ENCODE peak calls at places on chromosomes 3 and 15, in seven cellular contexts. T is EH; N is amygdala; Y is stimulated activated CD4-positive, alpha-beta T cell treated with anti-CD3 and anti-CD28 coated beads, Interleukin-4, amount 100 ng/mL, for 48 hours; S is A549; M is A673; K is neuronal stem cell. B is an unnamed sample.
A peak's percentile ranks its signal among the peaks of the same experiment; 100 is the strongest.

GRCh38 chr3:178078933-178079332 is 457.3 kb upstream of the KCNMB2 start:
- DNase-seq in T (peak; percentile 69), N (no peak), Y (no peak), S (no peak), M (no peak), K (no peak), B (no peak)

GRCh38 chr3:177944228-177944661 is 592.0 kb upstream of the KCNMB2 start:
- DNase-seq in T (peak; percentile 23), N (no peak), Y (no peak), S (no peak), M (peak; percentile 72), K (no peak), B (peak; percentile 41)

GRCh38 chr3:73624363-73625123 is at the start of gene PDZRN3:
- DNase-seq in T (peak; percentile 84), N (no peak), Y (no peak), S (no peak), M (peak; percentile 11), K (peak; percentile 69), B (no peak)

GRCh38 chr3:117874028-117874765 is 1160.4 kb downstream of the IGSF11 start:
- DNase-seq in T (no peak), N (no peak), Y (no peak), S (no peak), M (peak; percentile 29), K (no peak), B (no peak)

GRCh38 chr3:51673802-51674654 is 3.0 kb downstream of the TEX264 start:
- DNase-seq in T (no peak), N (no peak), Y (no peak), S (no peak), M (no peak), K (no peak), B (no peak)

GRCh38 chr15:80464952-80465645 is 60.9 kb downstream of the ARNT2 start:
- DNase-seq in T (peak; percentile 33), N (no peak), Y (no peak), S (no peak), M (no peak), K (no peak), B (no peak)

GRCh38 chr15:87610366-87610765 is 646.2 kb downstream of the NTRK3 start:
- DNase-seq in T (no peak), N (no peak), Y (no peak), S (no peak), M (no peak), K (no peak), B (no peak)

GRCh38 chr3:122576174-122576940 is 1.1 kb upstream of the PARP15 start:
- DNase-seq in T (no peak), N (no peak), Y (no peak), S (no peak), M (no peak), K (no peak), B (peak; percentile 34)

GRCh38 chr15:101003076-101003475 is 83.9 kb downstream of the LRRK1 start:
- DNase-seq in T (no peak), N (no peak), Y (no peak), S (no peak), M (no peak), K (no peak), B (peak; percentile 49)

GRCh38 chr15:44177139-44177538 is 17.9 kb downstream of the FRMD5 start:
- DNase-seq in T (no peak), N (no peak), Y (no peak), S (no peak), M (no peak), K (no peak), B (no peak)

GRCh38 chr15:75192307-75192706 is 9.4 kb upstream of the C15orf39 start:
- DNase-seq in T (no peak), N (no peak), Y (no peak), S (no peak), M (no peak), K (no peak), B (no peak)

GRCh38 chr3:107838196-107838595 is 252.6 kb downstream of the CD47 start:
- DNase-seq in T (no peak), N (no peak), Y (no peak), S (no peak), M (no peak), K (no peak), B (no peak)

GRCh38 chr3:127157181-127157828 is 35.6 kb upstream of the PRR23E start:
- DNase-seq in T (no peak), N (no peak), Y (no peak), S (no peak), M (no peak), K (no peak), B (no peak)

GRCh38 chr15:52678036-52678467 is 1.1 kb downstream of the ATOSA start:
- DNase-seq in T (peak; percentile 74), N (no peak), Y (peak; percentile 37), S (peak; percentile 53), M (peak; percentile 58), K (peak; percentile 9), B (peak; percentile 28)

GRCh38 chr3:30694148-30694547 is 87.7 kb downstream of the TGFBR2 start:
- DNase-seq in T (no peak), N (no peak), Y (no peak), S (no peak), M (no peak), K (no peak), B (no peak)

GRCh38 chr3:105938826-105939225 is 70.0 kb upstream of the CBLB start:
- DNase-seq in T (no peak), N (no peak), Y (no peak), S (no peak), M (no peak), K (no peak), B (no peak)

GRCh38 chr3:57949779-57950618 is 58.2 kb upstream of the FLNB start:
- DNase-seq in T (peak; percentile 50), N (no peak), Y (no peak), S (peak; percentile 57), M (no peak), K (no peak), B (no peak)

GRCh38 chr3:127389913-127390312 is 102.1 kb upstream of the PRR20G start:
- DNase-seq in T (no peak), N (no peak), Y (no peak), S (no peak), M (no peak), K (no peak), B (no peak)

GRCh38 chr15:80747317-80748053 is 31.7 kb upstream of the CEMIP start:
- DNase-seq in T (no peak), N (no peak), Y (no peak), S (no peak), M (no peak), K (no peak), B (no peak)

GRCh38 chr15:77706482-77707244 is 74.0 kb upstream of the LINGO1 start:
- DNase-seq in T (no peak), N (no peak), Y (no peak), S (no peak), M (no peak), K (no peak), B (no peak)

GRCh38 chr3:189947948-189948723 is 172.6 kb downstream of the P3H2 start:
- DNase-seq in T (peak; percentile 48), N (no peak), Y (no peak), S (no peak), M (peak; percentile 79), K (no peak), B (no peak)

GRCh38 chr15:55403531-55403930 is 4.6 kb downstream of the CCPG1 start:
- DNase-seq in T (peak; percentile 46), N (no peak), Y (no peak), S (no peak), M (peak; percentile 49), K (no peak), B (peak; percentile 86)

GRCh38 chr3:188635258-188636038 is 481.5 kb downstream of the LPP start:
- DNase-seq in T (peak; percentile 75), N (no peak), Y (no peak), S (no peak), M (peak; percentile 6), K (no peak), B (no peak)

GRCh38 chr3:45881031-45882022 is 5.0 kb upstream of the CCR9 start:
- DNase-seq in T (peak; percentile 22), N (no peak), Y (no peak), S (no peak), M (no peak), K (no peak), B (no peak)

GRCh38 chr3:173706630-173707029 is 309.1 kb downstream of the NLGN1 start:
- DNase-seq in T (no peak), N (no peak), Y (no peak), S (no peak), M (no peak), K (no peak), B (no peak)

GRCh38 chr3:115588201-115588600 is 35.1 kb upstream of the GAP43 start:
- DNase-seq in T (no peak), N (no peak), Y (no peak), S (no peak), M (no peak), K (no peak), B (no peak)

GRCh38 chr15:85636351-85636750 is 158.4 kb downstream of the KLHL25 start:
- DNase-seq in T (peak; percentile 26), N (no peak), Y (no peak), S (no peak), M (no peak), K (no peak), B (no peak)

GRCh38 chr15:29451201-29451781 is 181.7 kb upstream of the NSMCE3 start:
- DNase-seq in T (no peak), N (no peak), Y (no peak), S (peak; percentile 43), M (peak; percentile 4), K (peak; percentile 17), B (no peak)

GRCh38 chr15:27831384-27832262 is 267.5 kb downstream of the OCA2 start:
- DNase-seq in T (no peak), N (no peak), Y (no peak), S (no peak), M (no peak), K (no peak), B (no peak)

GRCh38 chr15:51830279-51830806 is 890 bp downstream of the TMOD3 start:
- DNase-seq in T (peak; percentile 67), N (no peak), Y (no peak), S (no peak), M (peak; percentile 87), K (peak; percentile 23), B (no peak)

GRCh38 chr3:38474928-38475605 is 21.1 kb upstream of the EXOG start:
- DNase-seq in T (no peak), N (no peak), Y (no peak), S (no peak), M (no peak), K (no peak), B (no peak)

GRCh38 chr3:111547645-111548044 is 5.6 kb downstream of the CD96 start:
- DNase-seq in T (no peak), N (no peak), Y (no peak), S (no peak), M (no peak), K (no peak), B (no peak)

GRCh38 chr15:62644874-62645755 is 397.4 kb upstream of the TPM1 start:
- DNase-seq in T (peak; percentile 24), N (no peak), Y (no peak), S (no peak), M (no peak), K (no peak), B (no peak)

GRCh38 chr15:84750583-84751092 is 2.2 kb downstream of the ZNF592 start:
- DNase-seq in T (no peak), N (no peak), Y (no peak), S (no peak), M (no peak), K (no peak), B (peak; percentile 36)

GRCh38 chr15:84023636-84024035 is 211.9 kb upstream of the GOLGA6L4 start:
- DNase-seq in T (peak; percentile 9), N (no peak), Y (peak; percentile 8), S (peak; percentile 29), M (peak; percentile 75), K (no peak), B (no peak)

GRCh38 chr15:64144565-64145281 is 6.8 kb upstream of the SNX22 start:
- DNase-seq in T (no peak), N (no peak), Y (no peak), S (no peak), M (no peak), K (no peak), B (no peak)

GRCh38 chr3:5282703-5283102 is 95.2 kb downstream of the EDEM1 start:
- DNase-seq in T (no peak), N (no peak), Y (no peak), S (no peak), M (no peak), K (no peak), B (no peak)

GRCh38 chr3:162041622-162042021 is 545.0 kb downstream of the OTOL1 start:
- DNase-seq in T (no peak), N (no peak), Y (no peak), S (no peak), M (no peak), K (no peak), B (no peak)

B was measured in GF-D8.